ENCODE peak calls at places on chromosomes 6 and 20, in four cellular contexts. O, E, M and B are unnamed samples.
A peak's percentile ranks its signal among the peaks of the same experiment; 100 is the strongest.

GRCh38 chr20:58268936-58269619 is 40.4 kb upstream of the RAB22A start:
- DNase-seq in E (no peak), M (no peak), O (no peak), B (peak; percentile 35)

GRCh38 chr20:52305029-52305645 is 113.6 kb upstream of the ZFP64 start:
- DNase-seq in O (no peak), E (no peak), M (no peak), B (no peak)

GRCh38 chr6:167207527-167207926 is 49.7 kb upstream of the GPR31 start:
- DNase-seq in E (no peak), O (no peak), M (no peak), B (no peak)

GRCh38 chr6:104704191-104704590 is 155.5 kb downstream of the HACE1 start:
- DNase-seq in M (no peak), E (no peak), O (no peak), B (peak; percentile 35)

GRCh38 chr6:101403566-101403965 is 10.1 kb downstream of the GRIK2 start:
- DNase-seq in E (no peak), M (no peak), O (no peak), B (no peak)

GRCh38 chr6:112163295-112164257 is 76.2 kb downstream of the FAM229B start:
- DNase-seq in E (peak; percentile 83), M (peak; percentile 33), O (peak; percentile 68), B (peak; percentile 41)

GRCh38 chr20:4613184-4613583 is 108.5 kb upstream of the PRND start:
- DNase-seq in E (no peak), M (no peak), O (peak; percentile 18), B (no peak)

GRCh38 chr20:25467441-25467840 is 60.0 kb downstream of the GINS1 start:
- DNase-seq in O (no peak), E (no peak), M (no peak), B (no peak)

GRCh38 chr20:33328157-33328556 is 45.1 kb downstream of the BPIFB1 start:
- DNase-seq in E (no peak), O (no peak), M (no peak), B (no peak)

GRCh38 chr20:35788796-35789195 is 17.0 kb downstream of the PHF20 start:
- DNase-seq in E (no peak), O (no peak), M (no peak), B (no peak)

GRCh38 chr6:151313060-151313459 is 73.3 kb downstream of the AKAP12 start:
- DNase-seq in O (no peak), E (no peak), M (no peak), B (peak; percentile 99)

GRCh38 chr20:63342561-63343459 is 18.3 kb downstream of the CHRNA4 start:
- DNase-seq in O (no peak), E (no peak), M (no peak), B (no peak)

GRCh38 chr20:9609892-9610502 is 95.6 kb downstream of the LAMP5 start:
- DNase-seq in E (peak; percentile 32), M (peak; percentile 60), O (peak; percentile 76), B (peak; percentile 71)